ENCODE peak calls at places on chromosomes 1 and 21, in six cellular contexts. H, C, X, N, L and M are unnamed samples.

GRCh38 chr1:203769505-203770343 is 4.7 kb downstream of the LAX1 start:
- DNase-seq in H (peak), C (peak), X (no peak), N (peak), L (peak), M (peak)

GRCh38 chr1:148290881-148291280 is 138.8 kb upstream of the NBPF11 start:
- DNase-seq in H (no peak), C (no peak), X (no peak), N (no peak), L (no peak), M (no peak)

GRCh38 chr1:224373008-224373590 is 16.4 kb downstream of the CNIH4 start:
- DNase-seq in H (no peak), C (no peak), X (no peak), N (no peak), L (no peak), M (no peak)

GRCh38 chr1:221723018-221723917 is 18.6 kb downstream of the DUSP10 start:
- DNase-seq in H (no peak), C (no peak), X (no peak), N (peak), L (no peak), M (peak)

GRCh38 chr1:68011786-68012375 is 38.5 kb downstream of the DIRAS3 start:
- DNase-seq in H (no peak), C (no peak), X (no peak), N (peak), L (no peak), M (no peak)

GRCh38 chr21:42097860-42098259 is 26.7 kb downstream of the UMODL1 start:
- DNase-seq in H (peak), C (peak), X (no peak), N (peak), L (no peak), M (peak)

GRCh38 chr1:41319803-41320711 is 41.2 kb upstream of the FOXO6 start:
- DNase-seq in H (peak), C (no peak), X (no peak), N (no peak), L (peak), M (no peak)

GRCh38 chr1:75305051-75305450 is 170.9 kb downstream of the LHX8 start:
- DNase-seq in H (no peak), C (no peak), X (no peak), N (no peak), L (no peak), M (no peak)

GRCh38 chr1:54606990-54607325 is 16.4 kb downstream of the FAM151A start:
- DNase-seq in H (no peak), C (no peak), X (no peak), N (no peak), L (no peak), M (no peak)

DNA sequence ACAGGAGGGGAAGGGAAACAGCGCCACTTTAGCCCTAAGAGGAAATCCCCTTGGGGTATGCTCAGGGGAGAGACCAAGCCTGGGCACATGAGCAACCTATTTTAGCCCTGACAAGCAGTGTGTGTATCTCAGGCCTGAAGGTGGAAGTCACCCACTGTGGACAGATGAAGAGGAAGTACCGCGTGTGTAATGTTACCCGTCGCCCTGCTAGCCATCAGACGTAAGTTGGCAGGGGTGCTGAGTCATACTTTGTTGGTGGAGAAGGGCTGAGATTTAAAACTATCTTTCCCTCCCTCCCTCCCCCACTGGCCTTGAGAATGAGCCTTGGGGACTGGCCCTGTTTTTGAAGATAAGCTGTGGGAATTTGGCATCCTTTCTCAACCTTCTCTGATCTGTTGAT is 11.2 kb downstream of the AGO1 start:
- DNase-seq in H (peak), C (no peak), X (peak), N (peak), L (no peak), M (peak)
- TF ChIP-seq CTCF in H (no peak), C (no peak), X (no peak), N (no peak), L (no peak), M (no peak)

DNA sequence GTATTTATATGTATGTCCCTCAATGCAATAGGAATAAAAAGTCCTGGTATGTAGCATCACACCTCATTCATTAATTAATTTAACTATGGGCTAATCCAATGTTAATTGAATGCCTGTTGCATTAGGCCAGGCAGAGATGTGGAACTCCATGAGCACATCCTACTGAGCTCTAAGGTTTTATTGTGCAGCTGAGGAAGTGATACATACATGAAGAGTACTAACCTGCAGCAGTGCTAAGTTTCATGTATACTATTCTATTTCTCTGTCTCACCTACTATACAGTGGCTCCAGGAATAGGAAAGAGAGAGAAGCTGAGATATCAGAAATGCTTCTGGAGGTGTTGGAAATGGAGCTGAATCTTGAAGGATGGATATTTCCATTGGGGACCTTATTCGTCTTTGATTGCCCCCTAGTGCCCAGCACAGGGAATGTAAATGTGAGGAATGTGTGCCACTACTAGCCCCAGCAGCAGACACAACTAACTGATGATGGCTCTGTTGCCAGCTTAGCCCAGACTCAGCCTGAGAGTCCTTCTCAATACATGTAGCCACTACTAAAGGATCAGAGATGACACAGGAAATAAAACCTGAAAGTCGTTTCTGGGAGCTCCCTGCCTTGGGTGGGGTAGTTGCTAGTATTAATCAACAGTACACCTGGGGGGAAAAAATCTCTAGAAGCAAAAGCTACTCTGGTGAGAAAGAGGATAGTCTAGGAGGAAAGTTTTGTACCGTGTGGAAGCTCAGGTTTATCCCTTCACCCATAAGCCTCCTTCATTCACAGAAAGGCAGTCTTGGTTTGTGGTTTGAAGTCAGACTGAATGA is 173.3 kb upstream of the FOXD3 start:
- DNase-seq in H (peak), C (peak), X (no peak), N (peak), L (no peak), M (no peak)
- TF ChIP-seq CTCF in H (peak), C (peak), X (peak), N (peak), L (peak), M (peak)

DNA sequence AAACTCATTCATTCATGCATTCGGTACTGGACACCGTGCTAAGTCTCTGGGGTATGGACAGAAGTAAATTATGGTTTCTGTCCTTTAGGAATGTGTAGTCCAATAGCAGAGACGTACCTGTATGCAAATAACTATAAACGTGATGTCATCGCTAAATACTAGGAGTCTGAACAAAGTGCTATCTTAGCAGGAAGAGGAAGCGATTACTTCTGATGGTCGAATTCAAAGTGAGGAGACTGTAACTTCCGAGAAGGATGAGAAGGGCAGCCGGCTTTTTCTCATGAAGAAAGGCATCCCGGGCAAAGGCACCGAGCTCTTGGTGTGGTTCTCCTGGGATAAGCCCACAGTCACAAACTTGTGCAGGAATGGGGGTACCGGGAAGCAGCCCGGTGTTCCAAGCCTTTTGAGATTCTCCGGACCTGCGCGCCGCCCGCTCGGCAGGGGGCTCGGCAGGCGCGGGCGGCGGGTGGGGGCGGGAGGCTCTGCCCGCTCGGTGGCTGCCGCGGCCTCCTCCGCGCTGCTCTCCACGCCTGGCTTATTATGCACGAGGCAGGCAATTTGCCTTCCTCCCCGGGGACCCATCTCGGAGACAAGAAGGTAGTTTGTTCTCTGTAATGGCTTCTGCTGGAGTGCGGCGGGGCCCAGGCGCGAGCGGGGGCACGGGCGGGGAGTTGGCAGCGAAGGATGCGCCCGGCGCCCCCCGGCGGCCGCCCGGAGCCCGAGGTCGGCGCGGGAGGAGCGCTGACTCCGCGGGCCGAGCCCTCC is 67.5 kb upstream of the CD1D start:
- DNase-seq in H (no peak), C (peak), X (no peak), N (peak), L (no peak), M (no peak)
- TF ChIP-seq CTCF in H (peak), C (peak), X (no peak), N (peak), L (no peak), M (peak)

DNA sequence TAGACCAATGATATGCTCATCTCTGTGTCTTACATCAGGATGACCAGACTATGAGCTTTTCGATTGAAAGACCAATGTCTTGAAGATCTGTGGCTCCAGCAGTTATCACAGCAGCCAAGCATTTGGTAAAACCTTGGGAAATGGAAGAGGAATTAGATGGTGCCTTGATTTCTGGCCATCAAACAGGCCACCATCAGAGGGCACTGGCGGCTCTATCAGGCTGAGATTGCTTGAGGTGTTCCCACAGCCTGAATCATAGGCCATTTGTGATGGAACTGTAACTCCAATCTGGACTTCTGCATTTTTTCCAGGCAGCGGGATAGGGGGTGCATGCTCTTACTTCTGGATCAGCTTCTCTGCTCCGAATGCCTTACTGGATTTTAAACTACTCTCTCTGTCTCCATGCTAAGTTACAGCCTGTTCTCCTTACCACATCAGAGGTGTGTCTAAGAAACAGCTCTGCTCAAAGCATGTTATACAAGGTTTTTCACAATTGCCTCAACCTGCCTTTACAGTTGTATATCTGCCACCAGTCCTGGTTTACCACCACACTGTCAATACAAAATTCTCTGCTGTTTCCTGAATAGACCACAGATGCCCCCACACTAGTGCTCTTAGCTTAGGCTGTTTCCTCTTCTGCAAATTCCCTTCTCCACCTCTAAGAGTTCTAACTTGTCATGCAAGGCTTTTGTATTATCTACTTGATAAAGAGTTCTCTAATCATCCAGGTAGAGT is 180.9 kb downstream of the PTGER3 start:
- DNase-seq in H (peak), C (no peak), X (no peak), N (no peak), L (no peak), M (no peak)
- TF ChIP-seq CTCF in H (peak), C (no peak), X (no peak), N (no peak), L (no peak), M (no peak)

DNA sequence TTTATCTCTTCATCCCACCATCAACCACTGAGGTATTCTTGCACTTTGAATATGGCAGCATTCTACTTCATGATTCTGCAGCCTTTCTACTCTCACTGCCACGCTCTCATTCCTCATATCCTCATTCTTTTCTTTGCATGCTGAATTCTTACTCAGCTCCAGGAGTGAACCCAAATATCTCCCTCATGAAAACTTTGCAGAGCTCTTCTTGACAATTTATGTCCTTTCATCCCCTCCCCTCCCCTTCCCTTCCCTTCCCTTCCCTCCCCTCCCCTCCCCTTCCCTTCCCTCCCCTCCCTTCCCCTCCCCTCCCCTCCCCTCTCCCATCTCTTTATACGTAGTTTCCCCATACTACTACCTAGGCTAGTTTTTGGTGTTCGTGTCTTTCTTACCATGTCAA is 363.9 kb downstream of the RYR2 start:
- DNase-seq in H (no peak), C (no peak), X (no peak), N (no peak), L (no peak), M (no peak)
- TF ChIP-seq CTCF in H (no peak), C (no peak), X (no peak), N (no peak), L (no peak), M (no peak)

DNA sequence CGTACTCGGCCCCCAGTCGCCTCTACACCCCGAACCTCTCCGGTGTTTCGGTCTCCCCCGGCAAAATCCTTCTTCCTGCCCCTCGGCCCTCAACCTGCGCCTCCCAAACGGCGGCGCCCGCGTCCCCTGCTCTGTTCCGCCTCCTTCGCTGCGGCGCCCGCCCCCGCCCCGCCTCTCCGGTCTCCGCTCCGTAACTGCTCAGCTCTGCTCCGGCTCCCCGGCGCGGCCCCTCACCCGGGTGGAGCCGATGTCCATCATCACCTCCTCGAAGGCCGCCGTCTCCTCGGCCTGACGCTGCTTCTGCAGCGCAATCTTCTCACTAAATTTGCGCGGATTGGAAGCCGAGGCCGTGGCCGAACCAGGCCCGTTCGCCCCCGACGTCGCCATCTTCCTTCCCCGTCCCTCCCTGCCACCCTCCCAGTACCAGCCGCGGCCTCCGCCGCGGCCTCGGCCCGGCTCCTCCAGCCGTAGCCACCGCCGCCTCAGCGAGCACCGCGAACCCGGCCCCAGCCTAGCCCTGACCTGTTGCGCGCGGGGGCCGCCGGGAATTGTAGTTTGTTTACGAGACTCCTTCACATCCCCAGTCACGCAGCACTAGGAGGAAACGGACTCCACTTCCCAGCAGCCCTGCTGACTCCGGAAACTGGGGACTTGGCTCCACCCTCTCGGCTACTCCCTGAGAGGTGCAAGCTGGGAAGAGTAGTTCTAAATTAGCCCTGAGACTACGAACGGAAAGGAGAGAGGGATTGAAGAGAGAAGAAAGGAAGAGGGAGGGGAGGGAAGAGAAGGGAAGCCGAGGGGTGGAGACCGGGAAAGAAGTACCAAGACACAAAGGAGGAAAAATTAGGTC is at the start of gene CRTC2:
- DNase-seq in H (peak), C (peak), X (peak), N (peak), L (peak), M (peak)
- TF ChIP-seq CTCF in H (no peak), C (no peak), X (no peak), N (peak), L (no peak), M (peak)

GRCh38 chr1:153929981-153930948 is 7.5 kb upstream of the GATAD2B start:
- DNase-seq in H (no peak), C (no peak), X (no peak), N (no peak), L (no peak), M (no peak)
- TF ChIP-seq CTCF in H (no peak), C (no peak), X (no peak), N (no peak), L (no peak), M (peak)